ENCODE peak calls at places on chromosomes 1 and 21, in seven cellular contexts. One of them, this sample, is unnamed.

GRCh38 chr1:227898502-227899140 is 49.1 kb downstream of the WNT9A start:
- DNase-seq in WERI-Rb-1: peak; percentile 1
- DNase-seq in fibroblast of mammary gland: no peak
- DNase-seq in progenitor cell of endocrine pancreas: no peak
- DNase-seq in coronary artery: peak; percentile 64
- DNase-seq in Caco-2: peak; percentile 35
- DNase-seq in mucosa of descending colon: peak; percentile 29
- DNase-seq in this sample: peak; percentile 72

GRCh38 chr1:93617670-93618488 is 63.8 kb downstream of the BCAR3 start:
- DNase-seq in WERI-Rb-1: no peak
- DNase-seq in fibroblast of mammary gland: no peak
- DNase-seq in progenitor cell of endocrine pancreas: peak; percentile 34
- DNase-seq in coronary artery: no peak
- DNase-seq in Caco-2: peak; percentile 76
- DNase-seq in mucosa of descending colon: peak; percentile 87
- DNase-seq in this sample: no peak

GRCh38 chr1:204959374-204959773 is 83.6 kb upstream of the CNTN2 start:
- DNase-seq in WERI-Rb-1: no peak
- DNase-seq in fibroblast of mammary gland: no peak
- DNase-seq in progenitor cell of endocrine pancreas: no peak
- DNase-seq in coronary artery: no peak
- DNase-seq in Caco-2: no peak
- DNase-seq in mucosa of descending colon: no peak
- DNase-seq in this sample: no peak

GRCh38 chr1:227192163-227192562 is 126.1 kb downstream of the CDC42BPA start:
- DNase-seq in WERI-Rb-1: no peak
- DNase-seq in fibroblast of mammary gland: peak; percentile 98
- DNase-seq in progenitor cell of endocrine pancreas: no peak
- DNase-seq in coronary artery: no peak
- DNase-seq in Caco-2: no peak
- DNase-seq in mucosa of descending colon: no peak
- DNase-seq in this sample: no peak

GRCh38 chr1:201902198-201902597 is 13.5 kb downstream of the SHISA4 start:
- DNase-seq in WERI-Rb-1: no peak
- DNase-seq in fibroblast of mammary gland: peak; percentile 62
- DNase-seq in progenitor cell of endocrine pancreas: no peak
- DNase-seq in coronary artery: no peak
- DNase-seq in Caco-2: no peak
- DNase-seq in mucosa of descending colon: no peak
- DNase-seq in this sample: no peak

GRCh38 chr21:28754127-28754611 is 238.5 kb downstream of the LTN1 start:
- DNase-seq in WERI-Rb-1: no peak
- DNase-seq in fibroblast of mammary gland: peak; percentile 79
- DNase-seq in progenitor cell of endocrine pancreas: no peak
- DNase-seq in coronary artery: peak; percentile 79
- DNase-seq in Caco-2: no peak
- DNase-seq in mucosa of descending colon: no peak
- DNase-seq in this sample: no peak

GRCh38 chr1:227949954-227950734 is 2.4 kb upstream of the WNT9A start:
- DNase-seq in WERI-Rb-1: no peak
- DNase-seq in fibroblast of mammary gland: no peak
- DNase-seq in progenitor cell of endocrine pancreas: peak; percentile 8
- DNase-seq in coronary artery: no peak
- DNase-seq in Caco-2: no peak
- DNase-seq in mucosa of descending colon: peak; percentile 28
- DNase-seq in this sample: peak; percentile 76

GRCh38 chr1:184650177-184650866 is 104.3 kb downstream of the EDEM3 start:
- DNase-seq in WERI-Rb-1: no peak
- DNase-seq in fibroblast of mammary gland: no peak
- DNase-seq in progenitor cell of endocrine pancreas: no peak
- DNase-seq in coronary artery: no peak
- DNase-seq in Caco-2: no peak
- DNase-seq in mucosa of descending colon: no peak
- DNase-seq in this sample: peak; percentile 44

GRCh38 chr1:15155760-15156743 is 2.5 kb downstream of the TMEM51 start:
- DNase-seq in WERI-Rb-1: peak; percentile 74
- DNase-seq in fibroblast of mammary gland: no peak
- DNase-seq in progenitor cell of endocrine pancreas: no peak
- DNase-seq in coronary artery: no peak
- DNase-seq in Caco-2: no peak
- DNase-seq in mucosa of descending colon: no peak
- DNase-seq in this sample: no peak

GRCh38 chr1:242427519-242427918 is 97.0 kb downstream of the PLD5 start:
- DNase-seq in WERI-Rb-1: no peak
- DNase-seq in fibroblast of mammary gland: no peak
- DNase-seq in progenitor cell of endocrine pancreas: no peak
- DNase-seq in coronary artery: no peak
- DNase-seq in Caco-2: no peak
- DNase-seq in mucosa of descending colon: no peak
- DNase-seq in this sample: no peak

GRCh38 chr1:39196244-39197215 is 8.0 kb upstream of the MACF1 start:
- DNase-seq in WERI-Rb-1: no peak
- DNase-seq in fibroblast of mammary gland: peak; percentile 62
- DNase-seq in progenitor cell of endocrine pancreas: no peak
- DNase-seq in coronary artery: no peak
- DNase-seq in Caco-2: no peak
- DNase-seq in mucosa of descending colon: no peak
- DNase-seq in this sample: no peak

GRCh38 chr1:198892065-198892464 is 253.2 kb downstream of the PTPRC start:
- DNase-seq in WERI-Rb-1: no peak
- DNase-seq in fibroblast of mammary gland: peak; percentile 47
- DNase-seq in progenitor cell of endocrine pancreas: no peak
- DNase-seq in coronary artery: no peak
- DNase-seq in Caco-2: no peak
- DNase-seq in mucosa of descending colon: no peak
- DNase-seq in this sample: no peak

GRCh38 chr1:164780863-164781262 is 221.9 kb downstream of the PBX1 start:
- DNase-seq in WERI-Rb-1: no peak
- DNase-seq in fibroblast of mammary gland: peak; percentile 98
- DNase-seq in progenitor cell of endocrine pancreas: no peak
- DNase-seq in coronary artery: peak; percentile 60
- DNase-seq in Caco-2: no peak
- DNase-seq in mucosa of descending colon: no peak
- DNase-seq in this sample: no peak

GRCh38 chr1:161314201-161314981 is at the start of gene SDHC:
- DNase-seq in WERI-Rb-1: peak; percentile 96
- DNase-seq in fibroblast of mammary gland: peak; percentile 86
- DNase-seq in progenitor cell of endocrine pancreas: peak; percentile 77
- DNase-seq in coronary artery: peak; percentile 92
- DNase-seq in Caco-2: peak; percentile 88
- DNase-seq in mucosa of descending colon: peak; percentile 92
- DNase-seq in this sample: peak; percentile 96
- TF ChIP-seq CTCF in WERI-Rb-1: peak; percentile 90
- TF ChIP-seq CTCF in fibroblast of mammary gland: peak; percentile 40
- TF ChIP-seq CTCF in progenitor cell of endocrine pancreas: peak; percentile 63
- TF ChIP-seq CTCF in coronary artery: no peak
- TF ChIP-seq CTCF in Caco-2: peak; percentile 15
- TF ChIP-seq CTCF in mucosa of descending colon: no peak
- TF ChIP-seq CTCF in this sample: peak; percentile 54

GRCh38 chr1:87109012-87109411 is 194.6 kb downstream of the HS2ST1 start:
- DNase-seq in WERI-Rb-1: no peak
- DNase-seq in fibroblast of mammary gland: peak; percentile 40
- DNase-seq in progenitor cell of endocrine pancreas: no peak
- DNase-seq in coronary artery: no peak
- DNase-seq in Caco-2: no peak
- DNase-seq in mucosa of descending colon: no peak
- DNase-seq in this sample: no peak
- TF ChIP-seq CTCF in WERI-Rb-1: no peak
- TF ChIP-seq CTCF in fibroblast of mammary gland: no peak
- TF ChIP-seq CTCF in progenitor cell of endocrine pancreas: no peak
- TF ChIP-seq CTCF in coronary artery: no peak
- TF ChIP-seq CTCF in Caco-2: no peak
- TF ChIP-seq CTCF in mucosa of descending colon: no peak
- TF ChIP-seq CTCF in this sample: no peak

DNA sequence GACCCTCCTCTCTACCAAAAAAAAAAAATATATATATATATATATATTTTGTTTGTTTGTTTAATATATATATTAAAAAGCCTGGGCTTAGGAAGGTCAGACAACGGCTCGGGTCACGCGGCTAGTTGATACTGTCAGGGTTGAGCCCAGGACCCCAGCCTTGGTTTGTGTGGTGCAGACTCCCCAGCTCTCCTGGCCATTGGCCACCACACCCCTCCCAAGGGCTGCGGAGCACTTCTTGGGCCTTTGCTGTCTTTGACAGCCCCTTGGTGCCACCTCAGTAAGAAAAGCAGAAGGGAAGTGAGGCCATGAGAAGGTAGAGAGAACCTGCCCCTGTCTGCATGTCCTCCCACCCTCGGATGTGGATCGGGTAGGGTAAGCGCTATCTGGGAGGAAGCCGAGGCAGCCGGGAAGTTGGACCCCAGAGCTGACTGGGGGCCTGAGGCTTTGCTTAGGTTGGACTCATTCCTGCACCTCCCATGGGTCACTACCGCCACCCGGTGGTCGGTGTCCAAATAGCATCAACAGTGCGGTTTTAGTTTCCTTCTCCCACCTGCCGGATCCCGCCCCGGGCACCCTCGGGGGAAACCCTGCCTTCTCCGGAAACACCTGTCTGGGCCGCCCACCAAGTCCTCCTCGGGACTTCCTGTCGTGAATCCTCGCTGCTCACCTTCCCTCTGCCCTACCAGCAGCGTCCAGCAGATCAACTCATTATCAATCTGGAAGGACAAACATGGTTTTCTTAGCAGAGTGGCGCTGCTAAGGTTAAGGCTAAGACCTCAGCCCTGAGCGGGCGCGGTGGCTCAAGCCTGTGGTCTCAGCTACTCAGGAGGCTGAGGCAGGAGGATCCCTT is 29.8 kb upstream of the GNPAT start:
- DNase-seq in WERI-Rb-1: peak; percentile 93
- DNase-seq in fibroblast of mammary gland: peak; percentile 51
- DNase-seq in progenitor cell of endocrine pancreas: peak; percentile 93
- DNase-seq in coronary artery: no peak
- DNase-seq in Caco-2: peak; percentile 95
- DNase-seq in mucosa of descending colon: peak; percentile 91
- DNase-seq in this sample: peak; percentile 93
- TF ChIP-seq CTCF in WERI-Rb-1: peak; percentile 98
- TF ChIP-seq CTCF in fibroblast of mammary gland: peak; percentile 90
- TF ChIP-seq CTCF in progenitor cell of endocrine pancreas: peak; percentile 97
- TF ChIP-seq CTCF in coronary artery: peak; percentile 91
- TF ChIP-seq CTCF in Caco-2: peak; percentile 97
- TF ChIP-seq CTCF in mucosa of descending colon: peak; percentile 87
- TF ChIP-seq CTCF in this sample: peak; percentile 97

DNA sequence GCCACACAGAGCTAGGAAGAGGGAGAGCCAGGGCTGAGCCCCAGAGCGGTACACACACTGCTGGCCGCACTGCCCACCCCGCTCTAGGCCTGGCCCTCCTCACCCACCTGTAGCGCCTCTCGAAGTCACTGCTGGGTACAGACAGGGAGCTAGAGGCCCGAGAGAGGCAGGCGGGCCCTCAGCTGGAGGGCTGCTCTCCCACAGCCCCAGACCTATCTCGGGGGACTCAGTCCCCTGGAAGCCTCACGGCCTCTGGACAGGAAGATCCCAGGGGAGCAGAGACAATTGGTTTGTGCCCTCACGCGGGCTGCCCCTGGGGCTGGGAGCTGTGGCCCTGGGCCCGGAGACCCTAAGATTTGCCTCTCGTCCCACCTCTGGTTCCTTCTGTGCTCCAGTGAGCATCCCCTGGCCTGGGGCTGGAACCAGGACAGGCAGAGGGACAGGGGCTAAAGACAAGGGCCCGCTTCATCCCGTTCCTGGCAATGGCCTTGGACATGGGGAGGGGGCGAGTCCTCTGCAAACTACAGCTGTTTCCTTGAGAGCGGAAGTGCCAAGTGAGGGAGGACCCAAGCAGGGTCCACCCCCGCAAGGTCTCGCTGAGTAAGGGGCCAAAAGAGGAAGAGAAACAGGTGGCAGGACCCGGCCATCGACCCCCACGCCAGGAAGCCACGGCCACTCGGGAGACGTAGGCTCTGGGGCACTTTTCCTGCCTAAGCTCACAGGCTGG is 17.6 kb upstream of the PLEKHG5 start:
- DNase-seq in WERI-Rb-1: no peak
- DNase-seq in fibroblast of mammary gland: no peak
- DNase-seq in progenitor cell of endocrine pancreas: no peak
- DNase-seq in coronary artery: no peak
- DNase-seq in Caco-2: no peak
- DNase-seq in mucosa of descending colon: no peak
- DNase-seq in this sample: no peak
- TF ChIP-seq CTCF in WERI-Rb-1: no peak
- TF ChIP-seq CTCF in fibroblast of mammary gland: no peak
- TF ChIP-seq CTCF in progenitor cell of endocrine pancreas: no peak
- TF ChIP-seq CTCF in coronary artery: no peak
- TF ChIP-seq CTCF in Caco-2: no peak
- TF ChIP-seq CTCF in mucosa of descending colon: no peak
- TF ChIP-seq CTCF in this sample: no peak

DNA sequence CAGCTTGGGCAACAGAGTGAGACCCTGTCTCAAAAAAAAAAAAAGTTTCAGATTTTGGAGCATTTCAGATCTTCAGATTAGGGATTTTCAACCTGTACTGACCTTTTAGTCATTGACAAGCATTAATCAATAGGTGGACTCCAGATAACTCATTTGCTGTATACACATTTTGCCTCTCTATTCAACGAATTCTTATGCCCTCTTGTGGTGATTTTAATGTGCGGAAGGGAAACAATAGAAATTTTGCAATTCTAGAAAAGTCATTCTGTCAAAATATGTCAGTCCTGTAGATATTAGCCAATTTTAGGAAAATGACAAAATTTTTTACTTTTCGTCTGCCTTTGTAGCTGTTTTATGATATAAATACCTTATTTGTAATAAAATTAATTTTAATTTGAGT is 11.6 kb upstream of the OR2G2 start:
- DNase-seq in WERI-Rb-1: no peak
- DNase-seq in fibroblast of mammary gland: peak; percentile 1
- DNase-seq in progenitor cell of endocrine pancreas: no peak
- DNase-seq in coronary artery: no peak
- DNase-seq in Caco-2: no peak
- DNase-seq in mucosa of descending colon: no peak
- DNase-seq in this sample: no peak
- TF ChIP-seq CTCF in WERI-Rb-1: no peak
- TF ChIP-seq CTCF in fibroblast of mammary gland: peak; percentile 24
- TF ChIP-seq CTCF in progenitor cell of endocrine pancreas: peak; percentile 55
- TF ChIP-seq CTCF in coronary artery: no peak
- TF ChIP-seq CTCF in Caco-2: peak; percentile 66
- TF ChIP-seq CTCF in mucosa of descending colon: no peak
- TF ChIP-seq CTCF in this sample: peak; percentile 60

DNA sequence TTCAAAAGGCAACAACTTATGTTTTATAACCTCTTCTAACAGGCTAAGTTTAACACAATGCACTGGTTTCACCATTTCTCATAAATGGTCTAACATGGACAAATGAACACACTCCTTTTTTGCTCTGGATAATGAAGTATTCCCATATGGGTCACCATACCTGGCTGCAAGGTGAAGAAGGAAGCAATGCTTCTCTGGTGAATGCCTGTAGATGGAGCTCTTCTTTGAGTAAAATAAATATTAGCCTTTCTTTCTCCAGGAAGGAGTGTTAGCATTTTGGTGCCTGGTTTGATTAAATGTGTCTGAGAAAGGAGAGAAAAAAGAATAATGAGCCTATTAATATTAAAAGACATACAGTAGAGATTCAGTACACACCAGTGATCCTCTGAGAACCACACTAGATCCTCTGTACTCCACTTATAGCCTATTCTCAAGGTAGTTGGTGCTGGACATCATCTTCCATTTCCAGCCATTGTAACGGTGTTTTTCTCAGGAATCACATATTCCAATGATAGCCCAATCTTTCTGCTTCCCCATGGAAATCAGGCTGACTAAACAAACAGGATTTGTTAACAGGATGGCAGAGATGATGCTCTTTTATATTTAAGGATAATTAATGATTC is 17.6 kb downstream of the MTFR1L start:
- DNase-seq in WERI-Rb-1: no peak
- DNase-seq in fibroblast of mammary gland: no peak
- DNase-seq in progenitor cell of endocrine pancreas: no peak
- DNase-seq in coronary artery: no peak
- DNase-seq in Caco-2: no peak
- DNase-seq in mucosa of descending colon: no peak
- DNase-seq in this sample: no peak
- TF ChIP-seq CTCF in WERI-Rb-1: peak; percentile 50
- TF ChIP-seq CTCF in fibroblast of mammary gland: peak; percentile 36
- TF ChIP-seq CTCF in progenitor cell of endocrine pancreas: peak; percentile 63
- TF ChIP-seq CTCF in coronary artery: no peak
- TF ChIP-seq CTCF in Caco-2: peak; percentile 24
- TF ChIP-seq CTCF in mucosa of descending colon: no peak
- TF ChIP-seq CTCF in this sample: peak; percentile 40

GRCh38 chr1:194730304-194730703 is 1543.9 kb upstream of the B3GALT2 start:
- DNase-seq in WERI-Rb-1: no peak
- DNase-seq in fibroblast of mammary gland: no peak
- DNase-seq in progenitor cell of endocrine pancreas: no peak
- DNase-seq in coronary artery: no peak
- DNase-seq in Caco-2: no peak
- DNase-seq in mucosa of descending colon: no peak
- DNase-seq in this sample: no peak
- TF ChIP-seq CTCF in WERI-Rb-1: no peak
- TF ChIP-seq CTCF in fibroblast of mammary gland: no peak
- TF ChIP-seq CTCF in progenitor cell of endocrine pancreas: no peak
- TF ChIP-seq CTCF in coronary artery: no peak
- TF ChIP-seq CTCF in Caco-2: no peak
- TF ChIP-seq CTCF in mucosa of descending colon: no peak
- TF ChIP-seq CTCF in this sample: no peak

This sample was measured in osteocyte.